ENCODE peak calls at places on chromosomes 16 and 17, in four cellular contexts. W, K, H and T are unnamed samples.

GRCh38 chr16:61432421-61432820 is 603.8 kb downstream of the CDH8 start:
- DNase-seq in H (peak; percentile 7), W (no peak), K (peak; percentile 2), T (no peak)

GRCh38 chr16:5062051-5062450 is 3.7 kb downstream of the C16orf89 start:
- DNase-seq in W (no peak), H (no peak), K (no peak), T (no peak)

GRCh38 chr16:58124601-58124915 is 4.6 kb downstream of the CFAP20 start:
- DNase-seq in W (no peak), K (no peak), H (peak; percentile 39), T (no peak)

GRCh38 chr16:81263470-81264200 is 25.1 kb downstream of the BCO1 start:
- DNase-seq in H (peak; percentile 33), K (no peak), W (no peak), T (no peak)

GRCh38 chr17:76995352-76996105 is 127.3 kb downstream of the MGAT5B start:
- DNase-seq in W (no peak), H (no peak), K (peak; percentile 96), T (no peak)

GRCh38 chr16:1941162-1941923 is 1.7 kb downstream of the MSRB1 start:
- DNase-seq in W (no peak), K (no peak), H (peak; percentile 40), T (no peak)

GRCh38 chr16:24151482-24151939 is 104.6 kb upstream of the CACNG3 start:
- DNase-seq in K (peak; percentile 11), H (no peak), W (no peak), T (no peak)

GRCh38 chr17:82031885-82032627 is 578 bp downstream of the RAC3 start:
- DNase-seq in W (no peak), H (no peak), K (peak; percentile 85), T (peak; percentile 75)

GRCh38 chr16:9053006-9053601 is 38.3 kb upstream of the HAPSTR1 start:
- DNase-seq in K (peak; percentile 20), H (peak; percentile 89), W (no peak), T (peak; percentile 93)

GRCh38 chr17:8173056-8173870 is 2.9 kb downstream of the TMEM107 start:
- DNase-seq in H (peak; percentile 99), K (peak; percentile 91), W (no peak), T (peak; percentile 99)

GRCh38 chr16:67141391-67141790 is 9.4 kb downstream of the B3GNT9 start:
- DNase-seq in W (no peak), H (no peak), K (no peak), T (no peak)

GRCh38 chr17:17710728-17711541 is 29.7 kb downstream of the RAI1 start:
- DNase-seq in K (peak; percentile 64), W (no peak), H (peak; percentile 91), T (no peak)

GRCh38 chr17:78173025-78173715 is 4.8 kb downstream of the SYNGR2 start:
- DNase-seq in K (no peak), H (no peak), W (no peak), T (no peak)

GRCh38 chr17:8150194-8151119 is 1.7 kb downstream of the PER1 start:
- DNase-seq in K (peak; percentile 30), H (no peak), W (no peak), T (no peak)

GRCh38 chr16:48535369-48535787 is 74.6 kb downstream of the N4BP1 start:
- DNase-seq in W (no peak), K (no peak), H (no peak), T (no peak)

GRCh38 chr17:68053237-68054030 is 17.9 kb downstream of the KPNA2 start:
- DNase-seq in H (peak; percentile 64), W (no peak), K (no peak), T (no peak)

GRCh38 chr16:8924214-8924613 is 39.5 kb downstream of the USP7 start:
- DNase-seq in W (no peak), H (peak; percentile 34), K (no peak), T (no peak)

GRCh38 chr17:45703806-45704205 is 80.3 kb upstream of the CRHR1 start:
- DNase-seq in W (no peak), H (no peak), K (peak; percentile 22), T (no peak)